ENCODE peak calls at places on chromosome 16, in four cellular contexts. J is aorta, O is fibroblast of pulmonary artery, U is esophagus squamous epithelium. S is an unnamed sample.

GRCh38 chr16:745739-746138 is 4.9 kb upstream of the CIAO3 start:
- DNase-seq in J (no peak), O (no peak), U (no peak), S (no peak)

GRCh38 chr16:62870554-62870953 is 834.3 kb upstream of the CDH8 start:
- DNase-seq in J (no peak), O (no peak), U (no peak), S (no peak)

GRCh38 chr16:21277927-21278706 is at the start of gene CRYM:
- DNase-seq in J (peak), O (peak), U (no peak), S (peak)

GRCh38 chr16:3256876-3257465 is 538 bp upstream of the MEFV start:
- DNase-seq in J (no peak), O (peak), U (no peak), S (no peak)

GRCh38 chr16:4743217-4743897 is 9.0 kb downstream of the DNAAF8 start:
- DNase-seq in J (no peak), O (no peak), U (no peak), S (no peak)

GRCh38 chr16:19804538-19805323 is 79.9 kb downstream of the GPRC5B start:
- DNase-seq in J (no peak), O (peak), U (no peak), S (no peak)

GRCh38 chr16:14562691-14563491 is 67.2 kb downstream of the PARN start:
- DNase-seq in J (no peak), O (peak), U (no peak), S (no peak)

GRCh38 chr16:2250652-2251280 is 621 bp downstream of the ECI1 start:
- DNase-seq in J (no peak), O (peak), U (no peak), S (no peak)

GRCh38 chr16:56301391-56301850 is 110.1 kb downstream of the GNAO1 start:
- DNase-seq in J (no peak), O (no peak), U (no peak), S (no peak)

GRCh38 chr16:57624806-57625500 is 3.5 kb upstream of the ADGRG1 start:
- DNase-seq in J (peak), O (no peak), U (no peak), S (no peak)

GRCh38 chr16:46808997-46809396 is 22.0 kb downstream of the C16orf87 start:
- DNase-seq in J (no peak), O (no peak), U (no peak), S (no peak)

GRCh38 chr16:87897563-87898505 is 28.5 kb upstream of the SLC7A5 start:
- DNase-seq in J (no peak), O (no peak), U (no peak), S (no peak)

GRCh38 chr16:64311241-64311640 is 810.6 kb downstream of the CDH11 start:
- DNase-seq in J (no peak), O (peak), U (no peak), S (no peak)

GRCh38 chr16:27691717-27692116 is 141.8 kb downstream of the KATNIP start:
- DNase-seq in J (no peak), O (no peak), U (no peak), S (no peak)

GRCh38 chr16:638836-639235 is 2.7 kb upstream of the METTL26 start:
- DNase-seq in J (no peak), O (no peak), U (no peak), S (no peak)

GRCh38 chr16:51154271-51155171 is 3.5 kb upstream of the SALL1 start:
- DNase-seq in J (no peak), O (no peak), U (no peak), S (no peak)
- H3K4me3 ChIP-seq in J (no peak), O (no peak), U (peak), S (peak)

GRCh38 chr16:30896203-30896889 is at the start of gene CTF1:
- DNase-seq in J (peak), O (peak), U (no peak), S (peak)

GRCh38 chr16:30893744-30894539 is at the start of gene BCL7C:
- DNase-seq in J (peak), O (peak), U (peak), S (peak)

GRCh38 chr16:30894540-30895368 is 877 bp upstream of the BCL7C start:
- DNase-seq in J (no peak), O (peak), U (no peak), S (no peak)

GRCh38 chr16:30896890-30897730 is 696 bp downstream of the CTF1 start:
- DNase-seq in J (peak), O (peak), U (peak), S (peak)

DNA sequence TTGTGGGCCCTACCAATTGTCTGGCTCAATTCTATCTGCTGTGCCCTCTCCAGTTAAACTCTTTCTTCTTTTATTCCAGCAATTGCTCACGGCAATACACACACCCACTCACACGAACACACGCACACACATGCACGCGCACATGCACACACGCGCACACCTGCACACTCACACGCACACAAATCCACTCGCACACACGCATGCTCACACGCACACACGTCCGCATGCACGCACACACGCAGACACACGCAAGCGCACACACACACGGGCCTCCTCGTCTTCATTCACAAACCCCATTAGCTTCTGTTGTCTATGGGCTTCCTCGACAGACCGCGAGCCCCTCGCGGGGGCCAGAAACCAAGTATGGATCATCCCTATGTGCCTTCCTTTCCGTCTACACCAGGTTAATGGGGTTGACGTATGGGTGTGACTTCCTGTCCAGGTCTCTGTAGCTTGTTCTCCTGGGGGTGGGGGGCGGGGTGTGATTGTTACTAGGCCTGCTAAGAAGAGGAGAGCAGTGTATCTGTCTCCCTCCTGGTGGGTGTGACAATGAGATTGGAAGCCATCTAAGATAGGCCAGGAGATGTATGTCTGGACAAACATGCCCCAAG is 717 bp upstream of the CTF1 start:
- DNase-seq in J (no peak), O (peak), U (no peak), S (no peak)
- H3K4me3 ChIP-seq in J (no peak), O (peak), U (peak), S (peak)

GRCh38 chr16:72829846-72830620 is 217.9 kb downstream of the ZFHX3 start:
- DNase-seq in J (no peak), O (no peak), U (no peak), S (no peak)

GRCh38 chr16:72827907-72828306 is 220.0 kb downstream of the ZFHX3 start:
- DNase-seq in J (no peak), O (no peak), U (no peak), S (no peak)

GRCh38 chr16:72823961-72824490 is 223.9 kb downstream of the ZFHX3 start:
- DNase-seq in J (no peak), O (no peak), U (no peak), S (no peak)

GRCh38 chr16:72824761-72825160 is 223.2 kb downstream of the ZFHX3 start:
- DNase-seq in J (no peak), O (no peak), U (no peak), S (no peak)

GRCh38 chr16:72825912-72826621 is 221.9 kb downstream of the ZFHX3 start:
- DNase-seq in J (no peak), O (no peak), U (no peak), S (no peak)
- H3K4me3 ChIP-seq in J (no peak), O (no peak), U (no peak), S (no peak)

GRCh38 chr16:31023252-31023602 is 10.1 kb upstream of the STX4 start:
- DNase-seq in J (no peak), O (no peak), U (no peak), S (no peak)
- H3K4me3 ChIP-seq in J (no peak), O (no peak), U (no peak), S (no peak)

GRCh38 chr16:23863511-23864422 is 28.0 kb downstream of the PRKCB start:
- DNase-seq in J (no peak), O (no peak), U (no peak), S (no peak)
- H3K4me3 ChIP-seq in J (no peak), O (no peak), U (peak), S (peak)

DNA sequence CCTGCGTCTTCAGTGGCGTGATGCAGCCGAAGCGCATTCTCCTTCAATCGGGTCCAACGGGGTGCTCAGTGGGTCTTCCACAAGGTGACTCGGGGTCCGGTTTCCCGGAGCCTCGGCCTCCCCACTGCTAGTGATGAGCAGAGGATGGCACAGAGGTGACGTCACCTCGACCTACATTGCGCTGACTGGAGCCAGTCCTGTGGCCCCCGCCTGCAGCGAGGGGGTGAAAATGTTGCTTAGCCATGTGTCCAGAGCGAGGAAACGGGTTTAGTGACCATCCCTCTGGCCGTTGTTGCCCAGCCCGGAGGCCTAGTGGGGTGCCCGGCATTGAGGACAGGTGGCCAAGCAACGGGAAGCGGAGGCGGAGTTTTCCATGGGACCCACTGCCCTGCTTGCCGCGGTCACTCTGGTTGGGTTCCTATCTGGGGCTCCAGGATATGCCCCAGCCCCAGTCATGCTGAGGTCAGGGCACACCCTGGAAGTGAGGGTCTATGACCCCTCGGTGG is 190.6 kb upstream of the CIBAR2 start:
- DNase-seq in J (no peak), O (no peak), U (no peak), S (no peak)
- H3K4me3 ChIP-seq in J (no peak), O (no peak), U (no peak), S (peak)

GRCh38 chr16:67993207-67994036 is 5.9 kb downstream of the DPEP2 start:
- DNase-seq in J (peak), O (peak), U (peak), S (no peak)
- H3K4me3 ChIP-seq in J (no peak), O (peak), U (peak), S (peak)